ENCODE peak calls at places on chromosome 18, in eight cellular contexts. F is epithelial cell of esophagus, H is posterior vena cava, P is left cardiac atrium, C is HepG2, R is foreskin fibroblast, N is Ammon's horn, W is glutamatergic neuron. Y is an unnamed sample.
A peak's percentile ranks its signal among the peaks of the same experiment; 100 is the strongest.

GRCh38 chr18:5630766-5631413 is 87.1 kb upstream of the EPB41L3 start:
- DNase-seq in F (no peak), H (no peak), P (no peak), C (no peak), R (no peak), N (no peak), W (no peak), Y (no peak)

GRCh38 chr18:23453657-23454011 is 547 bp downstream of the RIOK3 start:
- DNase-seq in F (peak; percentile 97), H (no peak), P (no peak), C (peak; percentile 23), R (peak; percentile 18), N (peak; percentile 17), W (no peak), Y (no peak)

GRCh38 chr18:35282353-35282752 is 7.7 kb downstream of the ZSCAN30 start:
- DNase-seq in F (peak; percentile 85), H (no peak), P (no peak), C (peak; percentile 8), R (peak; percentile 92), N (peak; percentile 18), W (no peak), Y (no peak)

GRCh38 chr18:67896471-67896870 is 380.0 kb upstream of the DSEL start:
- DNase-seq in F (no peak), H (no peak), P (no peak), C (no peak), R (no peak), N (no peak), W (no peak), Y (no peak)

GRCh38 chr18:59059140-59059539 is 80.5 kb upstream of the SEC11C start:
- DNase-seq in F (no peak), H (no peak), P (no peak), C (no peak), R (no peak), N (no peak), W (no peak), Y (no peak)

GRCh38 chr18:74110149-74110548 is 37.5 kb downstream of the FBXO15 start:
- DNase-seq in F (no peak), H (no peak), P (no peak), C (no peak), R (no peak), N (no peak), W (no peak), Y (no peak)

GRCh38 chr18:56139792-56140254 is 498.6 kb downstream of the TXNL1 start:
- DNase-seq in F (no peak), H (no peak), P (peak; percentile 29), C (no peak), R (peak; percentile 39), N (peak; percentile 75), W (no peak), Y (no peak)

GRCh38 chr18:48408727-48409590 is at the start of gene ZBTB7C:
- DNase-seq in F (peak; percentile 64), H (no peak), P (peak; percentile 54), C (no peak), R (peak; percentile 20), N (peak; percentile 48), W (peak; percentile 74), Y (no peak)

GRCh38 chr18:68779169-68779568 is 18.7 kb upstream of the CCDC102B start:
- DNase-seq in F (peak; percentile 85), H (no peak), P (no peak), C (no peak), R (peak; percentile 57), N (no peak), W (no peak), Y (no peak)

GRCh38 chr18:49520661-49521145 is 33.7 kb upstream of the C18orf32 start:
- DNase-seq in F (peak; percentile 70), H (no peak), P (no peak), C (no peak), R (peak; percentile 45), N (no peak), W (no peak), Y (no peak)